ENCODE peak calls at places on chromosomes 11 and 22, in ten cellular contexts. B is hepatocyte, D is Peyer's patch, C is HFFc6, J is left ventricle myocardium inferior, T is IMR-90, N is GM23338, Q is psoas muscle, A is tibial nerve, R is cardiac fibroblast. M is an unnamed sample.

GRCh38 chr11:76214968-76215548 is 8.8 kb upstream of the WNT11 start:
- DNase-seq in D (no peak), N (no peak), A (no peak), B (no peak), J (peak), R (no peak), T (no peak), C (no peak), Q (peak), M (peak)

GRCh38 chr11:117218133-117218915 is 13.5 kb downstream of the PCSK7 start:
- DNase-seq in B (peak), A (no peak), N (no peak), D (no peak), J (no peak), Q (no peak), T (peak), R (peak), C (no peak), M (no peak)

GRCh38 chr11:114219559-114220349 is 76.4 kb upstream of the NNMT start:
- DNase-seq in Q (no peak), B (peak), R (peak), C (no peak), D (no peak), J (no peak), N (no peak), T (peak), A (no peak), M (no peak)

GRCh38 chr11:105469931-105470330 is 139.9 kb upstream of the GRIA4 start:
- DNase-seq in A (no peak), Q (no peak), T (no peak), N (peak), J (no peak), B (no peak), C (no peak), R (no peak), D (no peak), M (no peak)

GRCh38 chr11:130120045-130120444 is 39.5 kb upstream of the ST14 start:
- DNase-seq in N (no peak), A (no peak), B (no peak), R (no peak), Q (no peak), C (no peak), T (no peak), J (no peak), D (no peak), M (no peak)

GRCh38 chr11:125110506-125110905 is 920 bp downstream of the TMEM218 start:
- DNase-seq in N (peak), Q (no peak), J (no peak), C (peak), B (no peak), D (no peak), T (no peak), A (no peak), R (no peak), M (no peak)

GRCh38 chr11:109658169-109658568 is 236.2 kb downstream of the C11orf87 start:
- DNase-seq in Q (no peak), A (no peak), B (no peak), T (no peak), C (no peak), D (no peak), N (no peak), R (no peak), J (no peak), M (no peak)

GRCh38 chr11:4683020-4683419 is 14.6 kb downstream of the OR51E2 start:
- DNase-seq in T (peak), A (no peak), N (no peak), B (no peak), D (no peak), J (no peak), C (no peak), R (no peak), Q (no peak), M (no peak)

GRCh38 chr11:859394-860131 is 16.9 kb downstream of the TSPAN4 start:
- DNase-seq in B (peak), Q (peak), N (no peak), J (peak), R (peak), A (peak), D (no peak), T (peak), C (peak), M (no peak)

GRCh38 chr11:1890856-1891830 is 552 bp downstream of the PRR33 start:
- DNase-seq in C (no peak), N (no peak), D (no peak), A (no peak), R (no peak), Q (peak), J (no peak), B (no peak), T (no peak), M (peak)

GRCh38 chr11:120707663-120708062 is 196.1 kb downstream of the GRIK4 start:
- DNase-seq in T (no peak), D (no peak), B (no peak), R (no peak), J (no peak), C (no peak), A (no peak), Q (no peak), N (no peak), M (no peak)

GRCh38 chr22:28435960-28436359 is 243.7 kb downstream of the TTC28 start:
- DNase-seq in N (no peak), C (no peak), D (no peak), Q (no peak), B (no peak), J (no peak), R (no peak), A (no peak), T (no peak), M (no peak)

GRCh38 chr11:57364851-57365660 is 15.9 kb downstream of the PRG3 start:
- DNase-seq in R (no peak), J (no peak), Q (no peak), A (no peak), B (no peak), T (no peak), D (no peak), C (no peak), N (peak), M (no peak)

GRCh38 chr11:69462106-69463045 is 19.1 kb upstream of the LINC01488 start:
- DNase-seq in C (no peak), J (peak), A (no peak), N (no peak), B (no peak), R (peak), D (no peak), T (no peak), Q (peak), M (peak)

GRCh38 chr11:128448487-128448886 is 138.9 kb downstream of the ETS1 start:
- DNase-seq in R (no peak), C (peak), Q (no peak), T (peak), D (no peak), J (no peak), B (peak), A (no peak), N (peak), M (no peak)

GRCh38 chr11:66847461-66848232 is 4.4 kb downstream of the RCE1 start:
- DNase-seq in B (no peak), N (no peak), R (no peak), J (no peak), T (no peak), C (no peak), D (no peak), A (no peak), Q (peak), M (peak)

GRCh38 chr11:8070417-8071101 is 10.5 kb upstream of the TUB start:
- DNase-seq in C (peak), D (no peak), T (peak), N (peak), J (no peak), Q (no peak), B (peak), R (peak), A (no peak), M (no peak)

GRCh38 chr11:103850419-103851165 is 185.8 kb upstream of the DDI1 start:
- DNase-seq in A (no peak), R (no peak), D (no peak), C (no peak), T (peak), J (no peak), Q (no peak), B (no peak), N (no peak), M (no peak)

GRCh38 chr11:15805726-15806125 is 550.6 kb downstream of the SOX6 start:
- DNase-seq in R (no peak), T (no peak), B (no peak), D (no peak), J (no peak), Q (no peak), A (no peak), C (no peak), N (no peak), M (no peak)

DNA sequence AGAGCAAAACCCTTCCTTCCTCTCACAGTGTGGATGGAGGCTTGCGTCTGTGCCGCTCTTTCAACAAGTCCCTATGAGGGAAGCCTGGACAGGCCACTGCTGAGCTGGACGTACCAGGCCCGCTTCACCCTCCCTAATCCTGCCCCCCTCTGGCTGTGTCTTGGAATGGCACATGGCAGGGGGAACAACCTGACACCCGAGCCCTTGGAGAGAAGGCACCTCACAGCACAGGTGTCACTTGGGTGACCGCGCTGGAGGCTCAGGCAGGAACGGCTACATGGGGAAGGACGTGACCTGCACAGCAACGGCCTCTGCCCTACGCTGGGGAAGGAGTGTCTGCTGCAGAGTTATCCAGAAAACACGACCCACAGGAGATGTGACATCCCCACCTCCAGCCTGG is 11.0 kb downstream of the CARS1 start:
- DNase-seq in A (no peak), C (no peak), N (peak), J (no peak), B (no peak), Q (peak), R (no peak), D (no peak), T (no peak), M (peak)
- TF ChIP-seq CTCF in A (no peak), C (peak), N (peak), J (no peak), B (no peak), Q (no peak), R (peak), D (no peak), T (peak), M (peak)

DNA sequence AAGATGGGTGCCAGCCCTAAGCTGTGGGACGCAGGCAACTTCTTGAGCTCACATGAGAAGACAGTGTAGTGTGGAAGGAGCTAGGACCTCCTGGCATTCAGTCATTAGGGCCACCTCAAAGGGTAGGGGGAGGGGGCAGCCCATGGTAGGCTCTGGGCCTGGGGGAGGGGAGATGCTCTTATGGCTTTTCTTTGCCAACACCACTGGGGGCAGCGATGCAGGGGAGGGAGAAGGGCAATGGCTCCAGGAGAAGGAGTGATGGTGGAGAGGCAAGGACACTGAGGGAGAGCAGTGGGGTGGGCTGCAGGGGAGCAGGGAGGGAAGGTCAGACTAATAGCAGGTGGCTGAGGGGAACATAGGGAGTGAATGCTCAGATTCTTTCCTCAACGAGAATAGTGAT is 63.3 kb upstream of the SUSD2 start:
- DNase-seq in Q (no peak), N (peak), A (no peak), B (no peak), D (no peak), J (no peak), C (no peak), T (no peak), R (no peak), M (no peak)
- TF ChIP-seq CTCF in Q (no peak), N (peak), A (no peak), B (no peak), D (no peak), J (no peak), C (peak), T (no peak), R (no peak), M (no peak)

DNA sequence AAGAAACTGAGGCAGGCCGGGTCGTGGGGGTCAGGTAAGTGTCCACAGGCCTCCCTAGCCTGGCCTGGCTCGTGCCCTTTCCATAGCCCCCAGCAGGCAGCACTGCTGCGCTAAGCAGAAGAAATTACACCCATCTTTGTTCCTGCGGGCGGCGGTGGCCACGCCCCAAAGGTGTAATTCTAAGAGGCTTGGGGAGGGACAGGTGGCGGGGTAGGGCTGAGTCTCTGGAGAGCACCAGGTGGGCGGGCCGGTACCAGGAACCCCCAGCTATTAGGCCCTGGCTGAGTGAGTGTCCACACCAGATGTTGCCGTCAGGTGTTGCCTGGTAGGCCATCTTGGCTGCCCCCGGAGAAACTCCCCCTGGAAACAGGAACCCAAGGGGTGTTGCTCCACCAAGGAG is 12.3 kb upstream of the ARAP1 start:
- DNase-seq in N (peak), T (no peak), J (no peak), B (peak), C (no peak), A (no peak), Q (no peak), D (no peak), R (no peak), M (peak)
- TF ChIP-seq CTCF in N (peak), T (no peak), J (no peak), B (peak), C (no peak), A (no peak), Q (no peak), D (peak), R (no peak), M (no peak)

GRCh38 chr11:11207428-11207827 is 145.6 kb downstream of the CSNK2A3 start:
- DNase-seq in B (no peak), T (no peak), N (peak), D (no peak), Q (no peak), A (no peak), C (no peak), J (no peak), R (no peak), M (no peak)
- TF ChIP-seq CTCF in B (peak), T (no peak), N (no peak), D (no peak), Q (no peak), A (no peak), C (no peak), J (no peak), R (no peak), M (peak)

DNA sequence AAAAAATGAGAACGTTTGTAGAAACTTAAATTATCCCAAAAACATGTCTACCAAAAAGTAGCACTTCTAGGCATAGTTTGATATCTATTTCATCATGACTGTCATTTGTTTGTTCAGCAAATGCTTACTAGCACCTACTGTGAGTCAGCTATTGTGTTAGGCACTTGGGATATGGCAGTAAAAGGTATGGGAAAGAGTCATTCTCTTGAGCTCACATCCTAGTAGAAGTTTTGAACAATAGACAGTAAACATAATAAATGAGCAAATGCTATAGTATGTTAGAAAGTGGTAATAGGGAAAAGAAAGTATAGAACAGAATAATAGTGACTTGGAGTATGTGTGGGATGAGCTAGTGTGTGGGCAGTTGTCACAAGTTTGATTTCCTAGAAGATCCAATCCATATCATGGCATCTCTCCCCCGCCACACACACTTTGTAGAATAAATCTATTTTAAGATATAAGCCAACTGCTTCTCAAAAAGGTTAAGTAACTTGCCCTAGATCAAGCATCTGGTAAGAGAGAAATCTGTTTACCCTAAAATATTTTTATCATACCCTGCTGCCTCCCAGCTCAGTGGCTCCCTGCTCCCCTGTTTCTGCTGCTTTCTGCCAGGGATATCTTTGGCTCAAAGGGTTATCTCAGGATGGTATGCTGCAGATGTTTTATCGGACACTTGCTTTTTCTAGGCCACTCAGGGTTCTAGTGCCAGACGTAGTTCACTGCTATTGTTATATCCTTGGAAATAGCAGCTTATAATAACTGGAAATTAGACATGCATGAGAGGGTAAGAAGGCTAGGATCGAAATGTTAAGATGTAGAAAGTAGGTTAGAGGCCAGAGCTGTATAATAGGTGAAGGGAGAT is 129.7 kb downstream of the NCAM1 start:
- DNase-seq in D (no peak), T (no peak), C (no peak), B (no peak), A (no peak), N (no peak), R (no peak), J (no peak), Q (no peak), M (no peak)
- TF ChIP-seq CTCF in D (no peak), T (no peak), C (no peak), B (no peak), A (no peak), N (no peak), R (no peak), J (no peak), Q (no peak), M (no peak)

GRCh38 chr11:68351450-68352275 is 39.3 kb downstream of the LRP5 start:
- DNase-seq in N (peak), A (no peak), Q (no peak), B (no peak), C (no peak), J (no peak), T (no peak), D (no peak), R (no peak), M (no peak)
- TF ChIP-seq CTCF in N (peak), A (no peak), Q (no peak), B (no peak), C (no peak), J (no peak), T (no peak), D (no peak), R (no peak), M (peak)

DNA sequence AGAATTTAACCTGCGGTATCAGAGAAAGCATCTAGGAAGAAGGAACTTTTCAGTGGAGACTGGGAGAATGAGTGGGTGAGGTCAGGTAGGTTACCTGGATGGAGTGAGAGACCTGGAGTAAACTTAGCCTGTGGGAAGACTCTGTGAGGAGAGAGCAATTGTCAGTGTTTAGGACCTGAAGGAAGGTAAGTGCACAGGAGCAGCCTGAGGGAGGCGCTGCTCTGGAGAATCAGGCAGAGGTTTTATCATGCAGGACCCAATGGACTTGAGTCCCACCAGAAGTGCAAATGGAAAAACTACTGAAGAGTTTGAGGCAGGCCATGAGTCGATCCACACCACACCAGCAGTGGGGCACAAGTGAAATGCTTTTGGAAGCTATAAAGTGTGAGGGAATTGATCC is 10.6 kb upstream of the IFTAP start:
- DNase-seq in A (no peak), N (peak), J (no peak), Q (no peak), T (no peak), R (no peak), C (no peak), B (no peak), D (no peak), M (no peak)
- TF ChIP-seq CTCF in A (no peak), N (peak), J (no peak), Q (no peak), T (no peak), R (no peak), C (peak), B (no peak), D (no peak), M (peak)

DNA sequence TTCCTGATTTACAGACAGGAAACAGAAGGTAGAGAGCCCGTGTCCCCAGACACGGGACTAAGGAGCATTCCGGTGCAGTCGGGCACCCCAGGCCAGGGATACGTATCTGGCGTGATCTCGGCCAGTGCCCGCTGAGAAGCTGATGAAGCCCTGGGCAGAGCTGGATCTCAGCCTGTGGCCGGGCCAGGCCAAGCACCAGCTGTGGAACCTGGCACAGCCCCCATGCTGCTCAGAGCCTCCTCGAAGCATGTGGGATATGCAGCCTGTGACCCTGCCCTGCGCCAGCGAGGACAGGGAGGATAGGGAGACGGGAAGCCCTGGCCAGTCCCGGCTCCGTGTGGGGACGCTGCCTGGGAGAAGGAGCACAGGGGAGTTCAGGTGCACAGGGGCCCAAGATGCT is 10.2 kb downstream of the PRR5 start:
- DNase-seq in T (no peak), J (no peak), Q (peak), R (no peak), D (no peak), N (no peak), B (no peak), C (no peak), A (no peak), M (peak)
- TF ChIP-seq CTCF in T (no peak), J (no peak), Q (no peak), R (no peak), D (no peak), N (no peak), B (no peak), C (no peak), A (no peak), M (no peak)